ENCODE peak calls at places on chromosome 19, in five cellular contexts. E, X, S, C and G are unnamed samples.

GRCh38 chr19:54262066-54262465 is 5.0 kb upstream of the LILRB5 start:
- DNase-seq in E (no peak), X (no peak), S (no peak), C (peak; percentile 46), G (no peak)

GRCh38 chr19:17235618-17236413 is 9.8 kb downstream of the OCEL1 start:
- DNase-seq in E (peak; percentile 79), X (peak; percentile 82), S (peak; percentile 85), C (peak; percentile 80), G (no peak)

GRCh38 chr19:3357731-3358391 is 8.5 kb upstream of the NFIC start:
- DNase-seq in E (no peak), X (no peak), S (no peak), C (no peak), G (no peak)

GRCh38 chr19:45305007-45305406 is 17.7 kb downstream of the CKM start:
- DNase-seq in E (no peak), X (no peak), S (no peak), C (no peak), G (no peak)

GRCh38 chr19:688992-689391 is 6.3 kb downstream of the PRSS57 start:
- DNase-seq in E (no peak), X (no peak), S (no peak), C (no peak), G (no peak)

GRCh38 chr19:4374451-4375163 is 25.7 kb downstream of the SH3GL1 start:
- DNase-seq in E (peak; percentile 64), X (no peak), S (peak; percentile 65), C (no peak), G (peak; percentile 90)

GRCh38 chr19:29927944-29928669 is 13.9 kb upstream of the URI1 start:
- DNase-seq in E (no peak), X (no peak), S (no peak), C (no peak), G (no peak)

GRCh38 chr19:13795595-13796300 is 505 bp downstream of the ZSWIM4 start:
- DNase-seq in E (peak; percentile 30), X (no peak), S (no peak), C (no peak), G (no peak)

GRCh38 chr19:46698395-46699321 is 18.3 kb downstream of the PRKD2 start:
- DNase-seq in E (no peak), X (no peak), S (no peak), C (no peak), G (no peak)